ENCODE peak calls at places on chromosomes 3 and 15, in four cellular contexts. Y is foreskin fibroblast; A is activated T-cell treated with anti-CD3 and anti-CD28 coated beads, Interleukin-2, amount 50 U/mL, for 48 hours; O is RKO. U is an unnamed sample.

GRCh38 chr3:187967982-187968381 is 186.0 kb upstream of the LPP start:
- DNase-seq in Y (peak), A (no peak), O (no peak), U (no peak)

GRCh38 chr3:129323651-129324294 is 45.1 kb downstream of the HMCES start:
- DNase-seq in Y (no peak), A (no peak), O (no peak), U (no peak)

GRCh38 chr3:26437678-26438077 is 184.9 kb upstream of the LRRC3B start:
- DNase-seq in Y (no peak), A (no peak), O (peak), U (no peak)

GRCh38 chr15:75024102-75024636 is 779 bp downstream of the PPCDC start:
- DNase-seq in Y (peak), A (peak), O (peak), U (no peak)

GRCh38 chr3:169722715-169723114 is 42.1 kb downstream of the TERC start:
- DNase-seq in Y (no peak), A (no peak), O (no peak), U (no peak)

GRCh38 chr15:70799667-70800450 is 36.5 kb upstream of the UACA start:
- DNase-seq in Y (peak), A (no peak), O (no peak), U (peak)

GRCh38 chr3:114660124-114660523 is 366.3 kb downstream of the TIGIT start:
- DNase-seq in Y (peak), A (no peak), O (no peak), U (no peak)

GRCh38 chr3:66406186-66406585 is 94.6 kb downstream of the LRIG1 start:
- DNase-seq in Y (no peak), A (no peak), O (no peak), U (no peak)

GRCh38 chr15:98190914-98191313 is 230.4 kb downstream of the ARRDC4 start:
- DNase-seq in Y (no peak), A (no peak), O (no peak), U (no peak)

GRCh38 chr15:41794081-41794480 is 19.8 kb downstream of the MAPKBP1 start:
- DNase-seq in Y (peak), A (no peak), O (no peak), U (no peak)

GRCh38 chr3:47259114-47259513 is 23.5 kb downstream of the KIF9 start:
- DNase-seq in Y (no peak), A (no peak), O (no peak), U (no peak)

GRCh38 chr3:64344721-64345207 is 119.5 kb upstream of the PRICKLE2 start:
- DNase-seq in Y (peak), A (no peak), O (peak), U (no peak)

GRCh38 chr3:52216585-52217408 is 8.6 kb downstream of the TLR9 start:
- DNase-seq in Y (peak), A (peak), O (no peak), U (no peak)